ENCODE peak calls at places on chromosomes 5 and 9, in seven cellular contexts. Q, Z, G, U, L, N and F are unnamed samples.

GRCh38 chr5:65928341-65928752 is 2.0 kb downstream of the ERBIN start:
- DNase-seq in Q (no peak), Z (peak), G (no peak), U (no peak), L (no peak), N (no peak), F (peak)

GRCh38 chr9:128001411-128002298 is 20.9 kb upstream of the EEIG1 start:
- DNase-seq in Q (peak), Z (peak), G (no peak), U (no peak), L (no peak), N (peak), F (no peak)

GRCh38 chr5:80695666-80696065 is 40.9 kb upstream of the DHFR start:
- DNase-seq in Q (no peak), Z (no peak), G (no peak), U (no peak), L (no peak), N (no peak), F (no peak)

GRCh38 chr5:107217721-107218130 is 453.0 kb downstream of the EFNA5 start:
- DNase-seq in Q (no peak), Z (no peak), G (no peak), U (no peak), L (no peak), N (no peak), F (no peak)

GRCh38 chr9:113617550-113617949 is 154.0 kb downstream of the RGS3 start:
- DNase-seq in Q (no peak), Z (peak), G (no peak), U (no peak), L (peak), N (no peak), F (no peak)

GRCh38 chr5:147223343-147223742 is 11.5 kb upstream of the STK32A start:
- DNase-seq in Q (peak), Z (no peak), G (no peak), U (no peak), L (no peak), N (no peak), F (no peak)

GRCh38 chr5:14143843-14144585 is 872 bp downstream of the TRIO start:
- DNase-seq in Q (no peak), Z (no peak), G (no peak), U (no peak), L (peak), N (no peak), F (peak)

GRCh38 chr5:160436017-160436416 is 14.4 kb downstream of the PTTG1 start:
- DNase-seq in Q (no peak), Z (no peak), G (no peak), U (no peak), L (no peak), N (no peak), F (no peak)

GRCh38 chr9:131042666-131043065 is 33.7 kb downstream of the LAMC3 start:
- DNase-seq in Q (no peak), Z (no peak), G (no peak), U (no peak), L (no peak), N (no peak), F (no peak)

GRCh38 chr5:142215915-142216681 is 107.5 kb downstream of the NDFIP1 start:
- DNase-seq in Q (peak), Z (peak), G (no peak), U (no peak), L (no peak), N (peak), F (no peak)

GRCh38 chr5:73321757-73322452 is 126.7 kb downstream of the FOXD1 start:
- DNase-seq in Q (peak), Z (peak), G (no peak), U (no peak), L (no peak), N (peak), F (no peak)

GRCh38 chr5:27612161-27612560 is 573.8 kb upstream of the CDH9 start:
- DNase-seq in Q (peak), Z (no peak), G (no peak), U (no peak), L (no peak), N (no peak), F (no peak)

GRCh38 chr5:10536931-10537579 is 26.8 kb upstream of the ANKRD33B start:
- DNase-seq in Q (no peak), Z (no peak), G (no peak), U (no peak), L (peak), N (no peak), F (peak)

GRCh38 chr5:142472306-142472951 is 147.6 kb upstream of the SPRY4 start:
- DNase-seq in Q (peak), Z (peak), G (no peak), U (peak), L (no peak), N (peak), F (no peak)

GRCh38 chr5:172779968-172780350 is 9.0 kb upstream of the DUSP1 start:
- DNase-seq in Q (no peak), Z (no peak), G (no peak), U (no peak), L (no peak), N (no peak), F (no peak)

GRCh38 chr5:180137401-180138213 is 66.0 kb upstream of the RNF130 start:
- DNase-seq in Q (no peak), Z (no peak), G (no peak), U (no peak), L (no peak), N (no peak), F (no peak)

GRCh38 chr5:95924720-95925119 is 36.9 kb downstream of the ELL2 start:
- DNase-seq in Q (peak), Z (peak), G (no peak), U (no peak), L (no peak), N (no peak), F (no peak)

GRCh38 chr9:70901741-70902140 is 219.7 kb downstream of the TRPM3 start:
- DNase-seq in Q (no peak), Z (no peak), G (no peak), U (no peak), L (peak), N (no peak), F (no peak)

GRCh38 chr9:18906656-18907395 is 126.2 kb downstream of the SAXO1 start:
- DNase-seq in Q (peak), Z (peak), G (no peak), U (no peak), L (no peak), N (peak), F (no peak)

GRCh38 chr9:126036881-126037291 is 289.7 kb downstream of the PBX3 start:
- DNase-seq in Q (no peak), Z (no peak), G (no peak), U (no peak), L (no peak), N (no peak), F (no peak)

GRCh38 chr5:34411470-34412346 is 244.4 kb upstream of the RAI14 start:
- DNase-seq in Q (peak), Z (no peak), G (no peak), U (no peak), L (peak), N (no peak), F (no peak)

GRCh38 chr5:172454355-172455086 is at the start of gene SH3PXD2B:
- DNase-seq in Q (peak), Z (peak), G (no peak), U (no peak), L (peak), N (no peak), F (no peak)

GRCh38 chr9:18250051-18250450 is 223.9 kb upstream of the ADAMTSL1 start:
- DNase-seq in Q (no peak), Z (no peak), G (no peak), U (no peak), L (no peak), N (no peak), F (no peak)

GRCh38 chr9:71830131-71830530 is 61.8 kb upstream of the CEMIP2 start:
- DNase-seq in Q (no peak), Z (no peak), G (no peak), U (no peak), L (no peak), N (no peak), F (no peak)

GRCh38 chr5:150710165-150710564 is 9.3 kb upstream of the RBM22 start:
- DNase-seq in Q (peak), Z (peak), G (no peak), U (no peak), L (peak), N (no peak), F (peak)

GRCh38 chr9:83304686-83305085 is 233.5 kb downstream of the FRMD3 start:
- DNase-seq in Q (peak), Z (no peak), G (no peak), U (no peak), L (no peak), N (peak), F (no peak)

GRCh38 chr5:143987751-143988560 is 176.0 kb downstream of the HMHB1 start:
- DNase-seq in Q (no peak), Z (no peak), G (no peak), U (no peak), L (no peak), N (no peak), F (no peak)

GRCh38 chr5:79893485-79893884 is 97.6 kb downstream of the MTX3 start:
- DNase-seq in Q (no peak), Z (no peak), G (no peak), U (no peak), L (no peak), N (no peak), F (no peak)

GRCh38 chr5:149397530-149397929 is 18.4 kb upstream of the IL17B start:
- DNase-seq in Q (peak), Z (peak), G (no peak), U (no peak), L (no peak), N (peak), F (no peak)

GRCh38 chr9:37262410-37262809 is 142.0 kb downstream of the ZCCHC7 start:
- DNase-seq in Q (peak), Z (peak), G (no peak), U (no peak), L (peak), N (peak), F (no peak)

GRCh38 chr5:77209495-77210090 is 887 bp upstream of the PDE8B start:
- DNase-seq in Q (no peak), Z (no peak), G (no peak), U (no peak), L (no peak), N (no peak), F (no peak)

GRCh38 chr9:114759512-114759911 is 46.3 kb downstream of the TNFSF15 start:
- DNase-seq in Q (no peak), Z (no peak), G (no peak), U (no peak), L (no peak), N (no peak), F (no peak)